ENCODE peak calls at places on chromosomes 12 and 14, in nine cellular contexts. D is esophagus muscularis mucosa; T is ovary; I is CD8-positive, alpha-beta memory T cell; F is stomach; Q is fibroblast of lung; J is pancreas; V is mammary epithelial cell; S is tibial nerve. K is an unnamed sample.

GRCh38 chr14:71711131-71711530 is 221.1 kb upstream of the RGS6 start:
- DNase-seq in T (no peak), D (no peak), V (no peak), Q (no peak), I (no peak), F (no peak), S (no peak), J (no peak), K (no peak)

GRCh38 chr12:68106660-68107059 is 52.9 kb downstream of the IFNG start:
- DNase-seq in D (no peak), V (no peak), T (no peak), J (no peak), S (no peak), Q (no peak), F (no peak), I (no peak), K (no peak)

GRCh38 chr12:106138646-106139421 is at the start of gene NUAK1:
- DNase-seq in I (no peak), D (no peak), F (peak; percentile 54), V (peak; percentile 50), T (peak; percentile 80), J (peak; percentile 70), S (peak; percentile 37), Q (peak; percentile 33), K (peak; percentile 54)

GRCh38 chr12:116015525-116015924 is 262.0 kb downstream of the MED13L start:
- DNase-seq in D (no peak), I (no peak), V (peak; percentile 31), S (no peak), J (no peak), T (no peak), Q (peak; percentile 82), F (no peak), K (no peak)

GRCh38 chr12:68641138-68641537 is 30.4 kb downstream of the RAP1B start:
- DNase-seq in Q (no peak), D (no peak), T (no peak), F (no peak), S (no peak), I (no peak), J (no peak), V (peak; percentile 28), K (no peak)

GRCh38 chr12:90304231-90304630 is 595.6 kb upstream of the ATP2B1 start:
- DNase-seq in T (no peak), Q (no peak), J (no peak), F (no peak), I (no peak), D (no peak), S (no peak), V (no peak), K (no peak)

GRCh38 chr14:99566390-99567354 is 37.3 kb downstream of the CCDC85C start:
- DNase-seq in I (no peak), J (no peak), S (no peak), F (no peak), D (no peak), Q (no peak), V (no peak), T (no peak), K (no peak)

GRCh38 chr14:61585598-61586538 is 109.4 kb upstream of the HIF1A start:
- DNase-seq in J (peak; percentile 82), T (peak; percentile 82), S (peak; percentile 42), V (no peak), I (no peak), Q (peak; percentile 83), F (peak; percentile 61), D (peak; percentile 92), K (peak; percentile 79)

GRCh38 chr12:132622437-132623071 is 4.0 kb downstream of the P2RX2 start:
- DNase-seq in D (no peak), J (no peak), I (no peak), V (no peak), S (no peak), F (no peak), T (peak; percentile 75), Q (peak; percentile 83), K (peak; percentile 79)

GRCh38 chr14:55416866-55417265 is 5.2 kb upstream of the ATG14 start:
- DNase-seq in F (no peak), J (no peak), D (no peak), V (no peak), S (no peak), Q (no peak), T (no peak), I (no peak), K (peak; percentile 3)

GRCh38 chr14:100865682-100866591 is 37.6 kb downstream of the RTL1 start:
- DNase-seq in T (peak; percentile 45), S (no peak), D (no peak), J (no peak), V (no peak), Q (no peak), I (no peak), F (no peak), K (no peak)

GRCh38 chr14:75803768-75804167 is 142.7 kb downstream of the TTLL5 start:
- DNase-seq in Q (no peak), I (no peak), V (no peak), T (no peak), D (no peak), F (no peak), J (no peak), S (no peak), K (no peak)

GRCh38 chr12:106433055-106433454 is 75.5 kb downstream of the POLR3B start:
- DNase-seq in V (no peak), D (no peak), Q (no peak), F (no peak), T (no peak), J (no peak), I (no peak), S (no peak), K (no peak)

DNA sequence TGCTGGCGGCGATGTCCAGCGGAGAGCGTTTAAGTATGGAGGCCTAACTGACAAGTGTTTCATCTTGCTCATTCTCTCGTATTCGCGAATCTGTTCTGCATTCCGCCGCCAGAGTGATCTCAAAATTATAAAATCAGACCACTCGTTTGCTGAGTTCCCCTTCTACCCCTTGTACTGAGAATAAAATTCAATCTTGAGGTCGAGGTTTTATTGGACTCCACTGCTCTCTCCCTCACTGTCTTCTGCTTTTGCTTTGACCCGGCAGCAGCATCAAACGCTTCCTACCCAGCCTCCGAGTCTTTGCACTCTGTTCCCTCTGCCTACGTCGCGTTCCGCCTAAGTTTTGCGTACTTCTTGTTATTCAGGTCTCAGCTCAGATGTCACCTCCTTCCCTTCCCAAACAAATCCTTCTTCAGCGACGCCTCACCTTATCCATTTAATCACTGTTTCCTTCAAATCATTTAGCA is 462 bp downstream of the KNTC1 start:
- DNase-seq in D (no peak), Q (peak; percentile 10), J (no peak), I (no peak), F (no peak), T (no peak), V (peak; percentile 35), S (no peak), K (peak; percentile 23)
- H3K36me3 ChIP-seq in D (peaks cover 3% of the 10 kb centered on the region), Q (no peaks in the 10 kb centered on the region), J (no peaks in the 10 kb centered on the region), I (no peaks in the 10 kb centered on the region), F (peaks cover 2% of the 10 kb centered on the region), T (no peaks in the 10 kb centered on the region), V (peaks cover 6% of the 10 kb centered on the region), S (no peaks in the 10 kb centered on the region), K (peaks cover 58% of the 10 kb centered on the region)

DNA sequence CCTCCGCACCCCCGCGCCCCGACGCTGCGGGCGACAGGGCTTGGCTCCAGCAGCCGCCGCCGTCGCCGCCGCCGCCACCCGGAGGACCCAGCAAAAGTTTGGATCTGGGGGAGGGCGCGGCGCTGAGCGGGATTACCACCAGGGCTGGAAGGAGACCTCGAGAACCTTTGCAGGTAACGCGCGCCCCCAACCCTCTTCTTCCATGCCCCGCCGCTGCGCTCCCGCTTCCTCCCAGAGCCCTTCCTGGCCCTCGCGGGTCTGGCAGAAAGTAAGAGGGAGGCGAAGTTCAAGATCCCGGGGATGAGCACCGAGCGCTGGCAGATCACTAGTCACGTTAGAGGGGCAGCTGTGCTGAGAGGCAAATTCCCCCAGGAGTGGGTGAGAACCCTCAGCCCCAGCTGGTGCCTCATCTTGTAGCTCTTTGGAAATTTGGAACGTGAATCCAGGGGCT is 3.9 kb downstream of the FLRT2 start:
- DNase-seq in Q (peak; percentile 15), T (peak; percentile 62), F (no peak), D (no peak), V (peak; percentile 35), I (no peak), J (peak; percentile 21), S (no peak), K (peak; percentile 4)
- H3K4me3 ChIP-seq in Q (peak overlapping the region; percentile 81), T (peak overlapping the region; percentile 70), F (peak overlapping the region; percentile 60), D (peak overlapping the region; percentile 70), V (peak overlapping the region; percentile 90), I (no peak overlapping the region), J (peak overlapping the region; percentile 70), S (peak overlapping the region; percentile 51), K (peak overlapping the region; percentile 61)

GRCh38 chr12:130013771-130014484 is 110.1 kb upstream of the TMEM132D start:
- DNase-seq in S (no peak), F (peak; percentile 40), D (no peak), V (peak; percentile 11), Q (peak; percentile 4), I (no peak), T (peak; percentile 56), J (peak; percentile 57), K (peak; percentile 38)
- H3K27me3 ChIP-seq in S (no peaks in the 10 kb centered on the region), F (peaks cover 14% of the 10 kb centered on the region), D (no peaks in the 10 kb centered on the region), V (no peaks in the 10 kb centered on the region), Q (no peaks in the 10 kb centered on the region), I (no peaks in the 10 kb centered on the region), T (no peaks in the 10 kb centered on the region), J (no peaks in the 10 kb centered on the region), K (no peaks in the 10 kb centered on the region)

DNA sequence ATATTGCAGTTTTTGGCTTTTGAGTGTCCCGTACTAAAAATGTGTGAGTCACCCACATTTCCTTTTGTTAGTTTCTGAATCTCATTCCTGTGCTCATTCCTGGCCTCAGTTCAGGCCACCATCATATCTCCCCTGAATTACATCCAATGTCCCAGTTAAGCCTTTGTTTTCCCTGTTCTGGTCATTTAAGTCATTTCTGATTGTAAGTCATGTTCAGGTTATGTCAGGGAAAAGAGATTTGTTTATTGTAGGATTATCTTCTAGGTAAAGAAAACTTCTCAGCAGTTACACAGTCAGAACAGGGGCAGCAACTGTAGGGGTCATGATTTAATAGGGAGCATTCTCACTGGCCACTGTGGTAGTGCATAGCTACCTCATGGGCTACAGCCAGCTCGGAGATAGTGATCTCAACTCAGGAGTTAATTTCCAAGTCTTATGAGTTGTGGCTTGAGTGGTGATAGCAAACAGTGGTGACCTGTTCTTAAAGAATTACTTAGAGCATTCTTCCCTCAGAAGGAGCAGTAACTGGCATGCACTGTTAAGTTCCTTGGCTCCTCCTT is 6.7 kb downstream of the DDX47 start:
- DNase-seq in I (no peak), Q (peak; percentile 67), J (no peak), V (peak; percentile 86), D (no peak), F (no peak), T (no peak), S (no peak), K (peak; percentile 89)
- H3K36me3 ChIP-seq in I (peaks cover 31% of the 10 kb centered on the region), Q (peaks cover 6% of the 10 kb centered on the region), J (peaks cover 25% of the 10 kb centered on the region), V (peaks cover 49% of the 10 kb centered on the region), D (peaks cover 66% of the 10 kb centered on the region), F (peaks cover 68% of the 10 kb centered on the region), T (no peaks in the 10 kb centered on the region), S (peaks cover 62% of the 10 kb centered on the region), K (peaks cover 86% of the 10 kb centered on the region)